ENCODE peak calls at places on chromosomes 16 and 17, in nine cellular contexts. W, Y, V, R, F, L, G, H and D are unnamed samples.

GRCh38 chr16:24526701-24527470 is 12.5 kb upstream of the RBBP6 start:
- DNase-seq in V (no peak), F (no peak), R (no peak), G (no peak), L (no peak), Y (no peak), H (no peak), W (peak; percentile 41), D (no peak)

GRCh38 chr17:39576187-39576586 is 31.5 kb downstream of the NEUROD2 start:
- DNase-seq in F (no peak), Y (no peak), R (no peak), W (no peak), H (no peak), G (no peak), L (no peak), V (peak; percentile 80), D (no peak)

GRCh38 chr16:86355538-86355937 is 154.8 kb upstream of the FOXF1 start:
- DNase-seq in Y (no peak), H (peak; percentile 79), V (no peak), L (no peak), R (no peak), F (peak; percentile 55), G (no peak), W (peak; percentile 56), D (no peak)

GRCh38 chr17:55570360-55570759 is 59.1 kb upstream of the SMIM36 start:
- DNase-seq in V (no peak), F (no peak), H (no peak), R (no peak), G (no peak), W (no peak), L (no peak), Y (no peak), D (no peak)

GRCh38 chr16:48820379-48820778 is 210.4 kb upstream of the N4BP1 start:
- DNase-seq in L (peak; percentile 13), G (no peak), V (no peak), Y (no peak), F (no peak), H (no peak), R (no peak), W (no peak), D (no peak)

GRCh38 chr16:46822270-46822669 is 8.7 kb downstream of the C16orf87 start:
- DNase-seq in G (no peak), H (peak; percentile 10), F (peak; percentile 46), L (peak; percentile 28), V (no peak), W (peak; percentile 40), R (no peak), Y (no peak), D (peak; percentile 53)

GRCh38 chr16:9489823-9490467 is 398.5 kb downstream of the HAPSTR1 start:
- DNase-seq in H (no peak), Y (peak; percentile 60), L (no peak), W (no peak), R (no peak), V (no peak), F (no peak), G (no peak), D (no peak)

GRCh38 chr17:6872941-6873340 is 41.4 kb upstream of the TEKT1 start:
- DNase-seq in H (no peak), L (no peak), R (no peak), F (no peak), W (no peak), Y (no peak), V (no peak), G (no peak), D (no peak)

GRCh38 chr16:85514601-85515318 is 98.4 kb upstream of the GSE1 start:
- DNase-seq in W (peak; percentile 93), L (no peak), G (peak; percentile 69), V (peak; percentile 95), F (peak; percentile 85), Y (peak; percentile 83), R (peak; percentile 53), H (peak; percentile 93), D (no peak)

GRCh38 chr17:35149941-35150340 is 2.3 kb downstream of the UNC45B start:
- DNase-seq in R (no peak), H (no peak), F (no peak), G (no peak), W (no peak), V (no peak), L (no peak), Y (no peak), D (no peak)

GRCh38 chr16:64878964-64879363 is 242.9 kb downstream of the CDH11 start:
- DNase-seq in H (no peak), L (no peak), W (no peak), Y (no peak), G (no peak), F (no peak), R (no peak), V (no peak), D (no peak)

GRCh38 chr17:6812295-6812694 is 19.2 kb downstream of the TEKT1 start:
- DNase-seq in V (no peak), R (no peak), H (no peak), L (no peak), F (no peak), Y (no peak), G (no peak), W (no peak), D (no peak)

GRCh38 chr17:36092228-36092627 is 2.3 kb upstream of the CCL3 start:
- DNase-seq in G (no peak), V (no peak), F (no peak), L (peak; percentile 94), W (no peak), R (no peak), Y (no peak), H (no peak), D (no peak)

GRCh38 chr17:59846391-59847165 is 46.2 kb downstream of the TUBD1 start:
- DNase-seq in H (peak; percentile 92), G (peak; percentile 70), Y (no peak), L (peak; percentile 84), R (peak; percentile 60), F (peak; percentile 95), V (peak; percentile 84), W (peak; percentile 90), D (peak; percentile 77)

GRCh38 chr17:17778308-17779014 is 58.3 kb downstream of the SREBF1 start:
- DNase-seq in W (peak; percentile 94), F (no peak), H (peak; percentile 85), R (peak; percentile 60), V (no peak), L (no peak), Y (no peak), G (peak; percentile 69), D (no peak)

GRCh38 chr17:47705536-47706481 is 11.8 kb downstream of the TBKBP1 start:
- DNase-seq in F (no peak), G (no peak), Y (no peak), H (no peak), V (no peak), R (no peak), L (no peak), W (no peak), D (no peak)

GRCh38 chr16:396199-396598 is 800 bp upstream of the NME4 start:
- DNase-seq in F (no peak), H (no peak), Y (no peak), L (no peak), V (no peak), R (no peak), W (no peak), G (no peak), D (no peak)

GRCh38 chr16:2465653-2466415 is 5.3 kb upstream of the NTN3 start:
- DNase-seq in R (no peak), V (peak; percentile 25), Y (no peak), W (no peak), L (no peak), F (no peak), G (no peak), H (no peak), D (no peak)
- TF ChIP-seq CTCF in R (no peak), V (no peak), Y (no peak), W (peak; percentile 26), L (peak; percentile 12), F (no peak), G (no peak), H (peak; percentile 33), D (peak; percentile 43)

GRCh38 chr16:30996324-30996999 is 11.5 kb downstream of the HSD3B7 start:
- DNase-seq in V (peak; percentile 68), W (peak; percentile 24), R (peak; percentile 70), L (no peak), Y (no peak), G (peak; percentile 59), H (peak; percentile 49), F (no peak), D (no peak)
- H3K4me3 ChIP-seq in V (peak overlapping the region; percentile 61), W (peak overlapping the region; percentile 75), R (peak overlapping the region; percentile 36), L (peak overlapping the region; percentile 54), Y (peak overlapping the region; percentile 48), G (peak overlapping the region; percentile 53), H (peak overlapping the region; percentile 57), F (peak overlapping the region; percentile 51), D (peak overlapping the region; percentile 74)

DNA sequence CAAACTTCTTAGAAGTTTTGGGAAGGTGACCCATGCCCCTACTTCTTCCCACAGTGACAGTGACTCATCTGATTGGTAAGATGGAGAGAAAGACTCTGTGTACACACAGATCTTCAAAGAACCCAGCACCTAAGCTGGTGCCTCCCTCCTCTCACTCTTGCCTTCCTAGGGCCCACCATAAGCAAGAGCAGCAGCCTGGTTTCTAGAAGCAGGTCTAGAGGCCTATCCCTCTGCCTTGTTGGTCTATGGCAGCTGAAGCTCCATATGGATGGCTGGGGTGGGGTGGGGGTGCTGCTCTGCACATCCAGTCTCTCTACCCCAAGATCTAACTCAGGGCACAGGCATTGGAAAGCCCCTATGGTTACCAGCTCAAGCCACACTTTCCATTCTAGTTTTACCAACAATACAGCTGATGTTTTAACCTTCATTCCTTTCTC is 47.5 kb downstream of the STAT3 start:
- DNase-seq in L (peak; percentile 11), F (no peak), H (peak; percentile 34), R (no peak), Y (no peak), V (no peak), W (no peak), G (no peak), D (no peak)
- TF ChIP-seq CTCF in L (no peak), F (no peak), H (no peak), R (no peak), Y (no peak), V (no peak), W (no peak), G (no peak), D (no peak)

GRCh38 chr16:72291121-72291520 is 119.2 kb upstream of the PMFBP1 start:
- DNase-seq in Y (no peak), W (no peak), V (peak; percentile 6), L (no peak), H (peak; percentile 65), F (no peak), R (no peak), G (no peak), D (no peak)

GRCh38 chr16:72295914-72296313 is 124.0 kb upstream of the PMFBP1 start:
- DNase-seq in Y (no peak), R (no peak), L (no peak), V (no peak), H (no peak), G (no peak), F (no peak), W (no peak), D (no peak)

GRCh38 chr16:72286936-72287620 is 115.1 kb upstream of the PMFBP1 start:
- DNase-seq in Y (no peak), W (no peak), V (no peak), F (peak; percentile 85), R (no peak), H (peak; percentile 27), G (no peak), L (no peak), D (no peak)

GRCh38 chr16:72287646-72288045 is 115.7 kb upstream of the PMFBP1 start:
- DNase-seq in W (no peak), V (no peak), F (no peak), R (no peak), Y (no peak), G (no peak), H (no peak), L (no peak), D (no peak)

GRCh38 chr16:72291531-72291981 is 119.6 kb upstream of the PMFBP1 start:
- DNase-seq in G (no peak), V (peak; percentile 53), W (peak; percentile 93), F (peak; percentile 92), Y (no peak), R (no peak), H (peak; percentile 97), L (no peak), D (no peak)
- H3K4me3 ChIP-seq in G (no peak overlapping the region), V (no peak overlapping the region), W (peak overlapping the region; percentile 5), F (peak overlapping the region; percentile 21), Y (no peak overlapping the region), R (no peak overlapping the region), H (no peak overlapping the region), L (no peak overlapping the region), D (no peak overlapping the region)